ENCODE peak calls at places on chromosomes 12 and 14, in six cellular contexts. Y is CD4-positive, alpha-beta T cell; W is upper lobe of right lung; K is hepatocyte; Z is ovary; N is fibroblast of lung. V is an unnamed sample.

GRCh38 chr12:107584523-107584922 is 101.1 kb upstream of the PWP1 start:
- DNase-seq in Z (no peak), W (no peak), K (no peak), N (no peak), Y (no peak), V (no peak)

GRCh38 chr12:93022603-93023340 is 93.7 kb upstream of the EEA1 start:
- DNase-seq in Z (no peak), W (no peak), N (peak), K (no peak), Y (no peak), V (peak)

GRCh38 chr12:105740970-105741725 is 397.6 kb downstream of the NUAK1 start:
- DNase-seq in Y (no peak), K (peak), N (peak), W (no peak), Z (peak), V (no peak)

GRCh38 chr12:115466076-115466475 is 782.1 kb upstream of the TBX3 start:
- DNase-seq in Z (no peak), Y (no peak), N (peak), W (no peak), K (no peak), V (no peak)

GRCh38 chr12:106112094-106112822 is 26.5 kb downstream of the NUAK1 start:
- DNase-seq in N (peak), Z (no peak), W (no peak), Y (no peak), K (no peak), V (no peak)

GRCh38 chr14:58151264-58151700 is 731 bp downstream of the ARMH4 start:
- DNase-seq in Y (no peak), Z (peak), N (no peak), W (no peak), K (peak), V (peak)

GRCh38 chr14:88995437-88996198 is 171.2 kb downstream of the TTC8 start:
- DNase-seq in Y (no peak), K (no peak), Z (no peak), W (no peak), N (peak), V (no peak)

GRCh38 chr12:11689591-11690158 is 40.2 kb downstream of the ETV6 start:
- DNase-seq in K (no peak), W (no peak), Y (no peak), N (no peak), Z (no peak), V (peak)

GRCh38 chr12:40012709-40013108 is 93.2 kb downstream of the SLC2A13 start:
- DNase-seq in W (no peak), Y (no peak), K (no peak), N (no peak), Z (no peak), V (no peak)

GRCh38 chr12:53234236-53234635 is 2.2 kb upstream of the RARG start:
- DNase-seq in Z (no peak), K (peak), Y (no peak), N (no peak), W (no peak), V (peak)

GRCh38 chr12:1319215-1319614 is 275.2 kb downstream of the FBXL14 start:
- DNase-seq in Z (no peak), W (no peak), Y (no peak), N (peak), K (no peak), V (no peak)

GRCh38 chr12:99253068-99253467 is 394.5 kb upstream of the GARIN6 start:
- DNase-seq in W (no peak), Z (no peak), N (no peak), Y (no peak), K (no peak), V (no peak)

GRCh38 chr12:95231190-95231589 is 13.6 kb downstream of the VEZT start:
- DNase-seq in K (peak), N (peak), W (no peak), Y (no peak), Z (no peak), V (no peak)

GRCh38 chr14:36301159-36301558 is 19.3 kb downstream of the MBIP start:
- DNase-seq in Y (no peak), Z (no peak), W (no peak), K (no peak), N (peak), V (no peak)

GRCh38 chr12:76247026-76247688 is 101.1 kb downstream of the BBS10 start:
- DNase-seq in W (no peak), Y (no peak), Z (no peak), N (peak), K (no peak), V (peak)

GRCh38 chr14:100859781-100860180 is 33.9 kb downstream of the MEG3 start:
- DNase-seq in K (no peak), Z (no peak), N (no peak), W (no peak), Y (no peak), V (no peak)

GRCh38 chr12:3964404-3964803 is 91.2 kb upstream of the PARP11 start:
- DNase-seq in Y (no peak), Z (no peak), K (no peak), W (no peak), N (no peak), V (peak)

GRCh38 chr12:3224530-3224903 is 147.3 kb downstream of the TSPAN9 start:
- DNase-seq in Y (no peak), W (no peak), K (no peak), N (no peak), Z (no peak), V (peak)

GRCh38 chr12:6097384-6097783 is 27.1 kb downstream of the VWF start:
- DNase-seq in K (no peak), N (peak), Y (no peak), Z (no peak), W (no peak), V (no peak)

GRCh38 chr12:32365473-32366064 is 33.8 kb upstream of the FGD4 start:
- DNase-seq in Z (peak), W (no peak), Y (no peak), K (peak), N (peak), V (peak)

GRCh38 chr12:91144053-91144452 is 32.8 kb upstream of the LUM start:
- DNase-seq in N (peak), K (no peak), W (no peak), Y (no peak), Z (no peak), V (no peak)

GRCh38 chr12:4379410-4379809 is at the start of gene FGF23:
- DNase-seq in K (peak), Z (no peak), W (no peak), N (peak), Y (no peak), V (peak)

GRCh38 chr12:79673334-79673733 is 17.4 kb downstream of the PAWR start:
- DNase-seq in W (no peak), N (no peak), Z (no peak), K (no peak), Y (no peak), V (peak)

GRCh38 chr12:121767525-121768016 is 25.9 kb downstream of the RHOF start:
- DNase-seq in N (peak), Z (no peak), Y (no peak), W (no peak), K (no peak), V (no peak)

GRCh38 chr12:124739953-124740561 is 123.6 kb downstream of the SCARB1 start:
- DNase-seq in N (peak), K (no peak), Z (no peak), W (no peak), Y (no peak), V (no peak)

GRCh38 chr12:80053048-80053790 is 46.1 kb upstream of the OTOGL start:
- DNase-seq in W (no peak), N (peak), Y (no peak), K (no peak), Z (peak), V (no peak)

GRCh38 chr12:97960741-97961608 is 498.4 kb downstream of the RMST start:
- DNase-seq in W (no peak), Z (no peak), K (peak), N (peak), Y (peak), V (peak)

GRCh38 chr14:71139058-71139946 is 232.0 kb downstream of the PCNX1 start:
- DNase-seq in K (peak), W (peak), Z (peak), Y (peak), N (peak), V (peak)

GRCh38 chr12:48817957-48818830 is at the start of gene CACNB3:
- DNase-seq in W (peak), K (peak), N (peak), Y (peak), Z (peak), V (peak)

GRCh38 chr14:104107611-104108569 is 22.4 kb downstream of the ASPG start:
- DNase-seq in W (peak), Y (no peak), Z (peak), K (peak), N (no peak), V (peak)
- H3K27ac ChIP-seq in W (no peak), Y (no peak), Z (no peak), K (no peak), N (no peak), V (no peak)

GRCh38 chr14:74575507-74575906 is 36.5 kb downstream of the LTBP2 start:
- DNase-seq in K (no peak), W (no peak), N (no peak), Y (no peak), Z (no peak), V (no peak)
- H3K27ac ChIP-seq in K (no peak), W (peak), N (peak), Y (no peak), Z (peak), V (no peak)

GRCh38 chr12:50006754-50007442 is 18.4 kb downstream of the RACGAP1 start:
- DNase-seq in W (no peak), Y (no peak), K (no peak), N (peak), Z (no peak), V (no peak)

GRCh38 chr12:50004696-50005095 is 20.6 kb downstream of the RACGAP1 start:
- DNase-seq in W (no peak), K (no peak), N (no peak), Z (no peak), Y (no peak), V (no peak)

GRCh38 chr12:50005150-50005549 is 20.1 kb downstream of the RACGAP1 start:
- DNase-seq in Y (no peak), Z (no peak), N (no peak), W (no peak), K (no peak), V (no peak)

GRCh38 chr12:50003595-50003994 is 21.7 kb downstream of the RACGAP1 start:
- DNase-seq in W (no peak), Y (no peak), Z (no peak), K (no peak), N (peak), V (no peak)

GRCh38 chr12:50006266-50006665 is 19.0 kb downstream of the RACGAP1 start:
- DNase-seq in K (no peak), Z (no peak), W (no peak), Y (no peak), N (no peak), V (no peak)
- H3K27ac ChIP-seq in K (no peak), Z (no peak), W (no peak), Y (no peak), N (peak), V (no peak)

GRCh38 chr12:55685671-55686070 is 22.0 kb downstream of the ITGA7 start:
- DNase-seq in Z (no peak), Y (no peak), K (no peak), W (peak), N (no peak), V (no peak)
- H3K27ac ChIP-seq in Z (no peak), Y (no peak), K (no peak), W (no peak), N (no peak), V (no peak)